ENCODE peak calls at places on chromosome 10, in nine cellular contexts. One of them, this sample, is unnamed. For H3K4me1, the result is how much of the 10 kb centered on the place peaks cover.

GRCh38 chr10:60937784-60938654 is 6.0 kb downstream of the RHOBTB1 start:
- DNase-seq in mammary epithelial cell: no peak
- DNase-seq in PC-9: no peak
- DNase-seq in cardiac muscle cell: peak
- DNase-seq in kidney: no peak
- DNase-seq in neural progenitor cell: no peak
- DNase-seq in effector memory CD4-positive, alpha-beta T cell: no peak
- DNase-seq in upper lobe of right lung: no peak
- DNase-seq in suprapubic skin: no peak
- DNase-seq in this sample: no peak

GRCh38 chr10:29181936-29182335 is 106.9 kb upstream of the LYZL1 start:
- DNase-seq in mammary epithelial cell: no peak
- DNase-seq in PC-9: no peak
- DNase-seq in cardiac muscle cell: no peak
- DNase-seq in kidney: no peak
- DNase-seq in neural progenitor cell: no peak
- DNase-seq in effector memory CD4-positive, alpha-beta T cell: no peak
- DNase-seq in upper lobe of right lung: no peak
- DNase-seq in suprapubic skin: no peak
- DNase-seq in this sample: no peak

GRCh38 chr10:80144302-80145131 is 12.0 kb downstream of the PLAC9 start:
- DNase-seq in mammary epithelial cell: no peak
- DNase-seq in PC-9: peak
- DNase-seq in cardiac muscle cell: no peak
- DNase-seq in kidney: peak
- DNase-seq in neural progenitor cell: no peak
- DNase-seq in effector memory CD4-positive, alpha-beta T cell: no peak
- DNase-seq in upper lobe of right lung: no peak
- DNase-seq in suprapubic skin: no peak
- DNase-seq in this sample: no peak

GRCh38 chr10:90224791-90225566 is 523.6 kb downstream of the KIF20B start:
- DNase-seq in mammary epithelial cell: no peak
- DNase-seq in PC-9: no peak
- DNase-seq in cardiac muscle cell: peak
- DNase-seq in kidney: no peak
- DNase-seq in neural progenitor cell: no peak
- DNase-seq in effector memory CD4-positive, alpha-beta T cell: no peak
- DNase-seq in upper lobe of right lung: no peak
- DNase-seq in suprapubic skin: no peak
- DNase-seq in this sample: no peak

GRCh38 chr10:132539431-132539839 is 1.8 kb downstream of the INPP5A start:
- DNase-seq in mammary epithelial cell: no peak
- DNase-seq in PC-9: no peak
- DNase-seq in cardiac muscle cell: no peak
- DNase-seq in kidney: peak
- DNase-seq in neural progenitor cell: no peak
- DNase-seq in effector memory CD4-positive, alpha-beta T cell: no peak
- DNase-seq in upper lobe of right lung: peak
- DNase-seq in suprapubic skin: peak
- DNase-seq in this sample: peak

GRCh38 chr10:21498977-21499376 is 26.5 kb downstream of the SKIDA1 start:
- DNase-seq in mammary epithelial cell: no peak
- DNase-seq in PC-9: no peak
- DNase-seq in cardiac muscle cell: no peak
- DNase-seq in kidney: no peak
- DNase-seq in neural progenitor cell: peak
- DNase-seq in effector memory CD4-positive, alpha-beta T cell: no peak
- DNase-seq in upper lobe of right lung: no peak
- DNase-seq in suprapubic skin: no peak
- DNase-seq in this sample: no peak

GRCh38 chr10:124560377-124560776 is 98.8 kb downstream of the LHPP start:
- DNase-seq in mammary epithelial cell: no peak
- DNase-seq in PC-9: no peak
- DNase-seq in cardiac muscle cell: peak
- DNase-seq in kidney: peak
- DNase-seq in neural progenitor cell: no peak
- DNase-seq in effector memory CD4-positive, alpha-beta T cell: no peak
- DNase-seq in upper lobe of right lung: peak
- DNase-seq in suprapubic skin: peak
- DNase-seq in this sample: peak

GRCh38 chr10:106395061-106395749 is 769.3 kb downstream of the SORCS1 start:
- DNase-seq in mammary epithelial cell: peak
- DNase-seq in PC-9: no peak
- DNase-seq in cardiac muscle cell: peak
- DNase-seq in kidney: no peak
- DNase-seq in neural progenitor cell: no peak
- DNase-seq in effector memory CD4-positive, alpha-beta T cell: no peak
- DNase-seq in upper lobe of right lung: no peak
- DNase-seq in suprapubic skin: no peak
- DNase-seq in this sample: no peak

GRCh38 chr10:35192645-35193249 is 66.1 kb downstream of the CREM start:
- DNase-seq in mammary epithelial cell: no peak
- DNase-seq in PC-9: no peak
- DNase-seq in cardiac muscle cell: peak
- DNase-seq in kidney: no peak
- DNase-seq in neural progenitor cell: no peak
- DNase-seq in effector memory CD4-positive, alpha-beta T cell: no peak
- DNase-seq in upper lobe of right lung: no peak
- DNase-seq in suprapubic skin: no peak
- DNase-seq in this sample: no peak

GRCh38 chr10:12350167-12350872 is 973 bp downstream of the CAMK1D start:
- DNase-seq in mammary epithelial cell: peak
- DNase-seq in PC-9: peak
- DNase-seq in cardiac muscle cell: peak
- DNase-seq in kidney: peak
- DNase-seq in neural progenitor cell: peak
- DNase-seq in effector memory CD4-positive, alpha-beta T cell: peak
- DNase-seq in upper lobe of right lung: peak
- DNase-seq in suprapubic skin: peak
- DNase-seq in this sample: peak

GRCh38 chr10:11698691-11699545 is 43.3 kb upstream of the ECHDC3 start:
- DNase-seq in mammary epithelial cell: no peak
- DNase-seq in PC-9: no peak
- DNase-seq in cardiac muscle cell: no peak
- DNase-seq in kidney: no peak
- DNase-seq in neural progenitor cell: no peak
- DNase-seq in effector memory CD4-positive, alpha-beta T cell: no peak
- DNase-seq in upper lobe of right lung: no peak
- DNase-seq in suprapubic skin: no peak
- DNase-seq in this sample: no peak

GRCh38 chr10:69491611-69492010 is 40.3 kb downstream of the TSPAN15 start:
- DNase-seq in mammary epithelial cell: no peak
- DNase-seq in PC-9: no peak
- DNase-seq in cardiac muscle cell: no peak
- DNase-seq in kidney: no peak
- DNase-seq in neural progenitor cell: no peak
- DNase-seq in effector memory CD4-positive, alpha-beta T cell: no peak
- DNase-seq in upper lobe of right lung: peak
- DNase-seq in suprapubic skin: peak
- DNase-seq in this sample: no peak

GRCh38 chr10:126781817-126782216 is 111.3 kb upstream of the C10orf90 start:
- DNase-seq in mammary epithelial cell: no peak
- DNase-seq in PC-9: no peak
- DNase-seq in cardiac muscle cell: no peak
- DNase-seq in kidney: no peak
- DNase-seq in neural progenitor cell: no peak
- DNase-seq in effector memory CD4-positive, alpha-beta T cell: no peak
- DNase-seq in upper lobe of right lung: no peak
- DNase-seq in suprapubic skin: no peak
- DNase-seq in this sample: no peak

GRCh38 chr10:60114765-60115586 is 208.6 kb upstream of the CCDC6 start:
- DNase-seq in mammary epithelial cell: peak
- DNase-seq in PC-9: no peak
- DNase-seq in cardiac muscle cell: peak
- DNase-seq in kidney: no peak
- DNase-seq in neural progenitor cell: peak
- DNase-seq in effector memory CD4-positive, alpha-beta T cell: no peak
- DNase-seq in upper lobe of right lung: no peak
- DNase-seq in suprapubic skin: no peak
- DNase-seq in this sample: no peak

GRCh38 chr10:93206652-93207051 is 133.0 kb downstream of the CYP26A1 start:
- DNase-seq in mammary epithelial cell: no peak
- DNase-seq in PC-9: no peak
- DNase-seq in cardiac muscle cell: peak
- DNase-seq in kidney: no peak
- DNase-seq in neural progenitor cell: peak
- DNase-seq in effector memory CD4-positive, alpha-beta T cell: no peak
- DNase-seq in upper lobe of right lung: no peak
- DNase-seq in suprapubic skin: no peak
- DNase-seq in this sample: no peak

GRCh38 chr10:113069595-113069994 is 119.5 kb downstream of the TCF7L2 start:
- DNase-seq in mammary epithelial cell: peak
- DNase-seq in PC-9: peak
- DNase-seq in cardiac muscle cell: peak
- DNase-seq in kidney: no peak
- DNase-seq in neural progenitor cell: no peak
- DNase-seq in effector memory CD4-positive, alpha-beta T cell: no peak
- DNase-seq in upper lobe of right lung: no peak
- DNase-seq in suprapubic skin: no peak
- DNase-seq in this sample: no peak

GRCh38 chr10:28902215-28902614 is 224.9 kb downstream of the BAMBI start:
- DNase-seq in mammary epithelial cell: no peak
- DNase-seq in PC-9: no peak
- DNase-seq in cardiac muscle cell: no peak
- DNase-seq in kidney: no peak
- DNase-seq in neural progenitor cell: no peak
- DNase-seq in effector memory CD4-positive, alpha-beta T cell: no peak
- DNase-seq in upper lobe of right lung: no peak
- DNase-seq in suprapubic skin: no peak
- DNase-seq in this sample: no peak

GRCh38 chr10:33817647-33818046 is 483.2 kb upstream of the NRP1 start:
- DNase-seq in mammary epithelial cell: no peak
- DNase-seq in PC-9: no peak
- DNase-seq in cardiac muscle cell: no peak
- DNase-seq in kidney: no peak
- DNase-seq in neural progenitor cell: no peak
- DNase-seq in effector memory CD4-positive, alpha-beta T cell: no peak
- DNase-seq in upper lobe of right lung: no peak
- DNase-seq in suprapubic skin: no peak
- DNase-seq in this sample: no peak
- H3K27ac ChIP-seq in mammary epithelial cell: no peak
- H3K27ac ChIP-seq in PC-9: no peak
- H3K27ac ChIP-seq in cardiac muscle cell: no peak
- H3K27ac ChIP-seq in kidney: no peak
- H3K27ac ChIP-seq in neural progenitor cell: no peak
- H3K27ac ChIP-seq in effector memory CD4-positive, alpha-beta T cell: no peak
- H3K27ac ChIP-seq in upper lobe of right lung: no peak
- H3K27ac ChIP-seq in suprapubic skin: no peak
- H3K27ac ChIP-seq in this sample: no peak

GRCh38 chr10:78359641-78360091 is 326.0 kb downstream of the RPS24 start:
- DNase-seq in mammary epithelial cell: no peak
- DNase-seq in PC-9: no peak
- DNase-seq in cardiac muscle cell: no peak
- DNase-seq in kidney: peak
- DNase-seq in neural progenitor cell: peak
- DNase-seq in effector memory CD4-positive, alpha-beta T cell: no peak
- DNase-seq in upper lobe of right lung: no peak
- DNase-seq in suprapubic skin: no peak
- DNase-seq in this sample: no peak
- H3K4me1 ChIP-seq in mammary epithelial cell: under half
- H3K4me1 ChIP-seq in PC-9: under half
- H3K4me1 ChIP-seq in cardiac muscle cell: under half
- H3K4me1 ChIP-seq in kidney: under half
- H3K4me1 ChIP-seq in neural progenitor cell: half or more
- H3K4me1 ChIP-seq in effector memory CD4-positive, alpha-beta T cell: under half
- H3K4me1 ChIP-seq in upper lobe of right lung: under half
- H3K4me1 ChIP-seq in suprapubic skin: under half
- H3K4me1 ChIP-seq in this sample: under half

GRCh38 chr10:58210160-58210559 is 57.5 kb downstream of the IPMK start:
- DNase-seq in mammary epithelial cell: no peak
- DNase-seq in PC-9: no peak
- DNase-seq in cardiac muscle cell: no peak
- DNase-seq in kidney: no peak
- DNase-seq in neural progenitor cell: no peak
- DNase-seq in effector memory CD4-positive, alpha-beta T cell: no peak
- DNase-seq in upper lobe of right lung: peak
- DNase-seq in suprapubic skin: no peak
- DNase-seq in this sample: no peak
- H3K4me3 ChIP-seq in mammary epithelial cell: no peak
- H3K4me3 ChIP-seq in PC-9: no peak
- H3K4me3 ChIP-seq in cardiac muscle cell: no peak
- H3K4me3 ChIP-seq in kidney: no peak
- H3K4me3 ChIP-seq in neural progenitor cell: no peak
- H3K4me3 ChIP-seq in effector memory CD4-positive, alpha-beta T cell: no peak
- H3K4me3 ChIP-seq in upper lobe of right lung: no peak
- H3K4me3 ChIP-seq in suprapubic skin: no peak
- H3K4me3 ChIP-seq in this sample: no peak

DNA sequence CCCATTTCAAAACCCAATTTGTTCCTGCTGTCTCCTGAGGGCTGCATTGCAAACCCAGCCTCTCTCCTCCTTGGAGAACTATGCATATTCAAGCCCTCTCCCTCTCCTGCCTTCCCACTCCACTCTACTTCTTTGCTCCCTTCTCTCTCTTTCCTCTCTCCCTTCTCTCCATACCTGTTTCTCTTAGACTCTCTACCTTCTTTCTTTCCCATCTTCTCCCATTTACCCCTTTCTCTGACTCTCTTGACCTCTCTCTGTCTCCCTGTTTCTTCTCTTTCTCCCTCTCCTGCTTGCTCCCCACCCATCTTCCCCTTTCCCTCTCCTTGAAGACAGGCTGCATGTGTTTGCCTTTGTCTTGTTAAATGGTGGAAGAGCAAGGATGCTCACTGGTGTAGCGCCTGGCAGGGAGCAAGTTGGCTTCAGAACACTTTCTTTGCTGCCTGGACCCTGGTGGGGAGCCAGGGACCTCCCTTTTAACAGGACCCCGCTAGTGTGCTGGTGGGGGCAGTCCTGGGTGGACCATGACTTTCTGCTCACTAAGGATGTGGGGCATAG is 142.9 kb downstream of the CDH23 start:
- DNase-seq in mammary epithelial cell: no peak
- DNase-seq in PC-9: no peak
- DNase-seq in cardiac muscle cell: no peak
- DNase-seq in kidney: no peak
- DNase-seq in neural progenitor cell: no peak
- DNase-seq in effector memory CD4-positive, alpha-beta T cell: no peak
- DNase-seq in upper lobe of right lung: no peak
- DNase-seq in suprapubic skin: no peak
- DNase-seq in this sample: no peak
- H3K27ac ChIP-seq in mammary epithelial cell: no peak
- H3K27ac ChIP-seq in PC-9: no peak
- H3K27ac ChIP-seq in cardiac muscle cell: no peak
- H3K27ac ChIP-seq in kidney: no peak
- H3K27ac ChIP-seq in neural progenitor cell: no peak
- H3K27ac ChIP-seq in effector memory CD4-positive, alpha-beta T cell: no peak
- H3K27ac ChIP-seq in upper lobe of right lung: no peak
- H3K27ac ChIP-seq in suprapubic skin: no peak
- H3K27ac ChIP-seq in this sample: no peak

This sample was measured in lower lobe of right lung.